ENCODE peak calls at places on chromosomes 2 and 18, in ten cellular contexts. One of them, this sample, is unnamed.

GRCh38 chr2:207935121-207935990 is 90.0 kb downstream of the PLEKHM3 start:
- DNase-seq in PC-3: no peak
- DNase-seq in uterus: no peak
- DNase-seq in CD8-positive, alpha-beta memory T cell: no peak
- DNase-seq in testis: no peak
- DNase-seq in stimulated activated CD4-positive, alpha-beta T cell treated with anti-CD3 and anti-CD28 coated beads, Interleukin-2, amount 100 ng/mL, for 48 hours: no peak
- DNase-seq in T1000: no peak
- DNase-seq in T-helper 1 cell: no peak
- DNase-seq in foreskin fibroblast: no peak
- DNase-seq in astrocyte of the cerebellum: no peak
- DNase-seq in this sample: no peak

GRCh38 chr18:32714571-32715148 is 58.2 kb downstream of the KLHL14 start:
- DNase-seq in uterus: no peak
- DNase-seq in stimulated activated CD4-positive, alpha-beta T cell treated with anti-CD3 and anti-CD28 coated beads, Interleukin-2, amount 100 ng/mL, for 48 hours: peak; percentile 7
- DNase-seq in T1000: no peak
- DNase-seq in PC-3: peak; percentile 56
- DNase-seq in astrocyte of the cerebellum: peak; percentile 64
- DNase-seq in CD8-positive, alpha-beta memory T cell: no peak
- DNase-seq in testis: peak; percentile 48
- DNase-seq in T-helper 1 cell: no peak
- DNase-seq in foreskin fibroblast: peak; percentile 65
- DNase-seq in this sample: no peak

GRCh38 chr2:176997074-176997791 is 215.4 kb upstream of the HNRNPA3 start:
- DNase-seq in uterus: peak; percentile 31
- DNase-seq in T-helper 1 cell: no peak
- DNase-seq in CD8-positive, alpha-beta memory T cell: no peak
- DNase-seq in PC-3: peak; percentile 90
- DNase-seq in astrocyte of the cerebellum: peak; percentile 63
- DNase-seq in foreskin fibroblast: peak; percentile 57
- DNase-seq in T1000: peak; percentile 19
- DNase-seq in stimulated activated CD4-positive, alpha-beta T cell treated with anti-CD3 and anti-CD28 coated beads, Interleukin-2, amount 100 ng/mL, for 48 hours: peak; percentile 5
- DNase-seq in testis: no peak
- DNase-seq in this sample: no peak

GRCh38 chr2:172545408-172546075 is 10.3 kb upstream of the PDK1 start:
- DNase-seq in testis: no peak
- DNase-seq in T-helper 1 cell: no peak
- DNase-seq in PC-3: peak; percentile 30
- DNase-seq in CD8-positive, alpha-beta memory T cell: no peak
- DNase-seq in T1000: no peak
- DNase-seq in stimulated activated CD4-positive, alpha-beta T cell treated with anti-CD3 and anti-CD28 coated beads, Interleukin-2, amount 100 ng/mL, for 48 hours: no peak
- DNase-seq in uterus: no peak
- DNase-seq in foreskin fibroblast: peak; percentile 50
- DNase-seq in astrocyte of the cerebellum: no peak
- DNase-seq in this sample: peak; percentile 19

GRCh38 chr2:150520887-150521664 is 33.6 kb upstream of the RND3 start:
- DNase-seq in T-helper 1 cell: no peak
- DNase-seq in CD8-positive, alpha-beta memory T cell: no peak
- DNase-seq in foreskin fibroblast: peak; percentile 82
- DNase-seq in testis: no peak
- DNase-seq in PC-3: peak; percentile 18
- DNase-seq in stimulated activated CD4-positive, alpha-beta T cell treated with anti-CD3 and anti-CD28 coated beads, Interleukin-2, amount 100 ng/mL, for 48 hours: no peak
- DNase-seq in T1000: no peak
- DNase-seq in astrocyte of the cerebellum: peak; percentile 69
- DNase-seq in uterus: no peak
- DNase-seq in this sample: no peak

GRCh38 chr2:69164379-69164778 is 151.4 kb downstream of the ANTXR1 start:
- DNase-seq in PC-3: no peak
- DNase-seq in testis: no peak
- DNase-seq in astrocyte of the cerebellum: no peak
- DNase-seq in foreskin fibroblast: peak; percentile 62
- DNase-seq in uterus: no peak
- DNase-seq in T-helper 1 cell: no peak
- DNase-seq in CD8-positive, alpha-beta memory T cell: no peak
- DNase-seq in stimulated activated CD4-positive, alpha-beta T cell treated with anti-CD3 and anti-CD28 coated beads, Interleukin-2, amount 100 ng/mL, for 48 hours: no peak
- DNase-seq in T1000: no peak
- DNase-seq in this sample: no peak

GRCh38 chr2:224412064-224412921 is 10.4 kb upstream of the FAM124B start:
- DNase-seq in CD8-positive, alpha-beta memory T cell: no peak
- DNase-seq in T-helper 1 cell: no peak
- DNase-seq in astrocyte of the cerebellum: peak; percentile 27
- DNase-seq in foreskin fibroblast: peak; percentile 58
- DNase-seq in T1000: no peak
- DNase-seq in stimulated activated CD4-positive, alpha-beta T cell treated with anti-CD3 and anti-CD28 coated beads, Interleukin-2, amount 100 ng/mL, for 48 hours: no peak
- DNase-seq in testis: no peak
- DNase-seq in uterus: no peak
- DNase-seq in PC-3: no peak
- DNase-seq in this sample: no peak

GRCh38 chr2:60486067-60486466 is 67.4 kb downstream of the BCL11A start:
- DNase-seq in T-helper 1 cell: no peak
- DNase-seq in stimulated activated CD4-positive, alpha-beta T cell treated with anti-CD3 and anti-CD28 coated beads, Interleukin-2, amount 100 ng/mL, for 48 hours: no peak
- DNase-seq in uterus: no peak
- DNase-seq in T1000: no peak
- DNase-seq in foreskin fibroblast: no peak
- DNase-seq in CD8-positive, alpha-beta memory T cell: no peak
- DNase-seq in testis: no peak
- DNase-seq in astrocyte of the cerebellum: no peak
- DNase-seq in PC-3: no peak
- DNase-seq in this sample: no peak

GRCh38 chr2:44522846-44523245 is 161.1 kb downstream of the CAMKMT start:
- DNase-seq in foreskin fibroblast: peak; percentile 37
- DNase-seq in testis: no peak
- DNase-seq in PC-3: no peak
- DNase-seq in astrocyte of the cerebellum: no peak
- DNase-seq in T-helper 1 cell: no peak
- DNase-seq in uterus: no peak
- DNase-seq in T1000: no peak
- DNase-seq in stimulated activated CD4-positive, alpha-beta T cell treated with anti-CD3 and anti-CD28 coated beads, Interleukin-2, amount 100 ng/mL, for 48 hours: no peak
- DNase-seq in CD8-positive, alpha-beta memory T cell: no peak
- DNase-seq in this sample: no peak

GRCh38 chr2:33791625-33792024 is 192.5 kb upstream of the FAM98A start:
- DNase-seq in CD8-positive, alpha-beta memory T cell: no peak
- DNase-seq in astrocyte of the cerebellum: peak; percentile 90
- DNase-seq in stimulated activated CD4-positive, alpha-beta T cell treated with anti-CD3 and anti-CD28 coated beads, Interleukin-2, amount 100 ng/mL, for 48 hours: no peak
- DNase-seq in uterus: no peak
- DNase-seq in T1000: peak; percentile 45
- DNase-seq in T-helper 1 cell: no peak
- DNase-seq in PC-3: peak; percentile 71
- DNase-seq in testis: no peak
- DNase-seq in foreskin fibroblast: peak; percentile 73
- DNase-seq in this sample: peak; percentile 53

GRCh38 chr2:224910535-224910934 is 131.7 kb downstream of the DOCK10 start:
- DNase-seq in CD8-positive, alpha-beta memory T cell: no peak
- DNase-seq in testis: no peak
- DNase-seq in foreskin fibroblast: peak; percentile 73
- DNase-seq in uterus: no peak
- DNase-seq in T-helper 1 cell: no peak
- DNase-seq in astrocyte of the cerebellum: no peak
- DNase-seq in stimulated activated CD4-positive, alpha-beta T cell treated with anti-CD3 and anti-CD28 coated beads, Interleukin-2, amount 100 ng/mL, for 48 hours: no peak
- DNase-seq in PC-3: no peak
- DNase-seq in T1000: no peak
- DNase-seq in this sample: no peak

GRCh38 chr2:229489016-229489415 is 217.9 kb upstream of the PID1 start:
- DNase-seq in PC-3: peak; percentile 95
- DNase-seq in foreskin fibroblast: peak; percentile 49
- DNase-seq in T1000: peak; percentile 93
- DNase-seq in uterus: no peak
- DNase-seq in testis: no peak
- DNase-seq in stimulated activated CD4-positive, alpha-beta T cell treated with anti-CD3 and anti-CD28 coated beads, Interleukin-2, amount 100 ng/mL, for 48 hours: no peak
- DNase-seq in astrocyte of the cerebellum: peak; percentile 35
- DNase-seq in T-helper 1 cell: no peak
- DNase-seq in CD8-positive, alpha-beta memory T cell: no peak
- DNase-seq in this sample: peak; percentile 83

This sample was measured in PC-9.